ENCODE peak calls at places on chromosomes 16 and 17, in six cellular contexts. S, X, V, A, U and L are unnamed samples.

GRCh38 chr16:70448075-70448474 is 6.3 kb upstream of the FCSK start:
- DNase-seq in X (no peak), A (no peak), V (no peak), S (no peak), U (no peak), L (no peak)

GRCh38 chr16:68083861-68084503 is 1.2 kb upstream of the NFATC3 start:
- DNase-seq in S (no peak), U (no peak), X (no peak), A (no peak), V (no peak), L (peak)

GRCh38 chr16:72991211-72991610 is 56.7 kb downstream of the ZFHX3 start:
- DNase-seq in A (no peak), S (no peak), X (no peak), U (no peak), V (no peak), L (no peak)

GRCh38 chr17:75064460-75064859 is 17.4 kb downstream of the KCTD2 start:
- DNase-seq in U (no peak), V (no peak), A (no peak), S (no peak), X (no peak), L (no peak)

GRCh38 chr17:65183736-65184135 is 46.6 kb downstream of the RGS9 start:
- DNase-seq in U (no peak), V (no peak), S (no peak), A (peak), X (no peak), L (no peak)

GRCh38 chr17:79162012-79162577 is 87.5 kb downstream of the ENGASE start:
- DNase-seq in A (no peak), S (peak), U (no peak), V (no peak), X (no peak), L (no peak)

GRCh38 chr17:78728495-78728894 is 53.6 kb downstream of the CYTH1 start:
- DNase-seq in V (no peak), A (no peak), U (no peak), X (no peak), S (no peak), L (no peak)

GRCh38 chr17:31907342-31907975 is 6.0 kb upstream of the UTP6 start:
- DNase-seq in X (no peak), S (no peak), V (no peak), U (no peak), A (no peak), L (no peak)

GRCh38 chr16:89366561-89367537 is 123.5 kb downstream of the ANKRD11 start:
- DNase-seq in X (no peak), A (no peak), S (peak), V (no peak), U (no peak), L (no peak)

GRCh38 chr17:27384261-27384701 is 72.0 kb upstream of the KSR1 start:
- DNase-seq in U (no peak), S (no peak), A (no peak), V (no peak), X (no peak), L (no peak)

GRCh38 chr16:51896013-51896412 is 650.9 kb downstream of the TOX3 start:
- DNase-seq in S (no peak), V (no peak), X (no peak), U (no peak), A (peak), L (no peak)

GRCh38 chr17:58615768-58616659 is 75.8 kb downstream of the TEX14 start:
- DNase-seq in U (no peak), S (no peak), V (no peak), A (no peak), X (peak), L (no peak)

GRCh38 chr17:38605852-38606645 is at the start of gene SRCIN1:
- DNase-seq in X (no peak), U (peak), A (no peak), S (peak), V (no peak), L (peak)

GRCh38 chr16:27486344-27486743 is 63.4 kb downstream of the GTF3C1 start:
- DNase-seq in A (no peak), U (no peak), V (no peak), S (no peak), X (no peak), L (no peak)

DNA sequence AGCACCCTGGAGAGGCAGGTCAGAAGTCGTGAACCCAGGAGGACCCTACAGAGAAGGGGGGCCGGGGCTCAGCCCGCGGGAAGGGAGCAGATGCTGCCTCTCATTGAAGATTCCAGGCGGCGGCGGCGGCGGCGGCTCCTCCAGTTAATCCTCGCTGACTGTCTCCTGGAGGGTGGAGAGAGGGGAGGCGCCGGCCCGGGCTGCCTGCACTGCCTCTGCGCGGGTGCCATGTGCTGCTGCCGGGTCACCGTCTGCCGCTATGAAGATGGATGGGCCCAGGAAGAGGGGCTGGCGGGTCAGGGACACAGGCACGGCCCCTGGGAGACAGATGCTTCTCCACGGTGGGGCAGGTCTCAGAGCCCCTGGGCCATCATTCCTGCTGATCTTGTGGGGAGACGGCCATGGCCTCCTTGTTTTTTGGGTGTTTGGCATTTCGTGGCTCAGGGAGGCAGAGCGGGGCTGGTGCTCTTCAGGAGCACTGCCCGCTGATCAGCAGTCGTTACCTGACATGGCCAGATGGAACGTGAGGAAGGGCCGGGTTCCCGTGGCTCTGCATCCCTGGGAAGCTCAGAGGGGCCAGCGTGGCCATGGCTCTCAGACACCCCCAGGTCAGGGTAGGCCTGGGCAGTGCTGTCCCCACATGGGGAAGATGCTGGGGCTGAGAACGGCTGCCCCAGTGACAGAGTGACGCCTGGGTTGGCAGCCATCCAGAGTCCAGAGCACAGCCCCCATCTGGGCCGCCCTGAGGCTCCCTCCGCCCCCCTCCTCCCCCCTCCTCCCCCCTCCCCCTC is 36.1 kb downstream of the GINS2 start:
- DNase-seq in V (no peak), X (no peak), U (peak), A (no peak), S (peak), L (peak)
- TF ChIP-seq JUND in V (no peak), X (no peak), U (no peak), A (no peak), S (no peak), L (no peak)

GRCh38 chr17:81034779-81035388 is at the start of gene BAIAP2:
- DNase-seq in S (peak), U (peak), X (peak), A (peak), V (peak), L (peak)
- H3K9ac ChIP-seq in S (peak), U (peak), X (no peak), A (peak), V (peak), L (peak)

DNA sequence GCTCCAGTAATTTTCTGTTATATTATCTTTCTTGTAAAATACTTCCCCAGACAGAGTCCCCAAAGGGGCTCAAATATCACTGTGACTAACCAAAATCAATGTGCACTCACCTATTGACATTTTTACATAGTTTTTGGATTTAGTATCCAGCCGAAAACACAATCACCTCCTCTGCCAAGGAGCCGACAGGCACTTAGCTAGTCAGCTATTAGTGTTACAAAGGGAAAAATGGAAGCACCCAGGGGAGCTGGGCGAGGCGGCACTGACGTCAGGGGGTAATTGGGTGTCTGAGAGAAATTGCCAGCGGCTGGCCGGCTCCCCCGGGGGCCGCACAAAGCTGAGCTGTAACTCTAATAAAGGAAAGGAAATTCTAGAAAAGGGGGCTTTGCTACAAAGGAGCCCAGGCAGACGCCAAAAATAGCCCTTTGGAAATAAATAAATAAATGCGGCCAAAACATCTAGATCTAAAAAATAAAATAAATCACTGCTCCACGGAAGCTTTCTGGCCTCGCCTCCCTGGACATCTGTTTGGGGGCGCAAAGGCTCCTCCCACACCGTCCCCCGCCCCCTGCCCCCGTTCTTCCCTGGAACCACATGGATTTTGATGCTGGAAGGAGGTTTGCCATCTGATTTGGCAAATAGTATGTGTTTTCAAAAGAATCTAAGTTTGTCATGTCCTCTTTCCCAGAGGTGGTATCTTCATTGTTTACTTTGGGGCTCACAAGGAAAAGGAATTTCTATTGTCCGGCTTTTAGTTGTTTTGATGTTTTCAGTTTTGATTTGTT is 156.8 kb downstream of the ZNF423 start:
- DNase-seq in A (no peak), V (no peak), S (no peak), X (no peak), U (no peak), L (no peak)
- TF ChIP-seq JUND in A (no peak), V (no peak), S (no peak), X (no peak), U (no peak), L (no peak)

GRCh38 chr16:84819644-84820304 is at the start of gene CRISPLD2:
- DNase-seq in S (peak), V (peak), A (peak), U (peak), X (no peak), L (peak)
- H3K9ac ChIP-seq in S (peak), V (peak), A (no peak), U (no peak), X (no peak), L (no peak)

DNA sequence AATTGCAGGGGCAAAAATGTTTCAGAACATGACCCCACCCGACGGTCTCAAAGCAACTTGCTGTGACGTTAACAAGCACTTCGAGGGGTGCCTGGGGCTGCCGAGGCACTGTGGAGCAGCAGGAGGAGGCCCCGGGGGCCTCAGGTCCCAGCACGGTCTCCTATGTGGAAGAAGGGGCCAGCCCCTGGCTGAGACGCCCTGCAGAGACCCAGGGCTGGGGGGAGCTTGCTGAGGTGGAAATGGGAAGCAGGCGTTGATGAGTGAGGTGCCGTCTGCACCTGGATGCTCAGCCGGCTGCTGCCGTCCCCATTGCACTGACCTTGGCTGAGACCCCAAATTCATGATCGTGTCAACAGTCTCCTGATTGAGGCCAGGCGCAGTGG is 46.5 kb downstream of the NT5M start:
- DNase-seq in U (no peak), A (no peak), S (no peak), X (no peak), V (no peak), L (no peak)
- TF ChIP-seq JUND in U (no peak), A (no peak), S (no peak), X (no peak), V (no peak), L (no peak)